ENCODE peak calls at places on chromosomes 16 and 17, in six cellular contexts. H is islet precursor cell; A is CD4-positive, alpha-beta memory T cell; Z is endothelial cell of umbilical vein; G is NCI-H1694 treated with DMSO at 0.1 percent for 48 hours; R is GM12865. K is an unnamed sample.

GRCh38 chr16:87744750-87745514 is 20.9 kb downstream of the KLHDC4 start:
- DNase-seq in H (peak), A (no peak), Z (no peak), G (no peak), R (no peak), K (no peak)

GRCh38 chr17:42720996-42721583 is 23.8 kb downstream of the EZH1 start:
- DNase-seq in H (no peak), A (peak), Z (peak), G (peak), R (peak), K (peak)

GRCh38 chr16:85612801-85613608 is at the start of gene GSE1:
- DNase-seq in H (peak), A (peak), Z (peak), G (peak), R (peak), K (no peak)

GRCh38 chr17:13784466-13784865 is 182.7 kb upstream of the HS3ST3A1 start:
- DNase-seq in H (no peak), A (no peak), Z (no peak), G (no peak), R (no peak), K (no peak)

GRCh38 chr16:13397126-13397525 is 495.7 kb downstream of the SHISA9 start:
- DNase-seq in H (no peak), A (no peak), Z (no peak), G (no peak), R (no peak), K (no peak)

GRCh38 chr17:73750975-73751374 is 106.7 kb upstream of the SDK2 start:
- DNase-seq in H (no peak), A (no peak), Z (no peak), G (no peak), R (no peak), K (no peak)

GRCh38 chr16:50245417-50246298 is 20.7 kb upstream of the ADCY7 start:
- DNase-seq in H (peak), A (peak), Z (peak), G (no peak), R (peak), K (no peak)

GRCh38 chr17:78759203-78759968 is 22.7 kb downstream of the CYTH1 start:
- DNase-seq in H (peak), A (peak), Z (peak), G (peak), R (peak), K (no peak)

GRCh38 chr17:50834786-50835562 is 412 bp upstream of the WFIKKN2 start:
- DNase-seq in H (peak), A (no peak), Z (no peak), G (peak), R (no peak), K (no peak)

GRCh38 chr16:30032083-30032819 is 1.2 kb upstream of the TLCD3B start:
- DNase-seq in H (peak), A (peak), Z (peak), G (peak), R (peak), K (peak)

GRCh38 chr17:16281351-16281750 is 64.3 kb downstream of the PIGL start:
- DNase-seq in H (no peak), A (no peak), Z (no peak), G (no peak), R (no peak), K (no peak)

GRCh38 chr17:19485800-19486340 is 47.8 kb upstream of the SLC47A1 start:
- DNase-seq in H (no peak), A (no peak), Z (no peak), G (no peak), R (no peak), K (no peak)

GRCh38 chr17:80292557-80292956 is 31.9 kb downstream of the RNF213 start:
- DNase-seq in H (no peak), A (no peak), Z (no peak), G (no peak), R (no peak), K (no peak)

GRCh38 chr16:26827386-26827785 is 239.3 kb upstream of the C16orf82 start:
- DNase-seq in H (no peak), A (no peak), Z (no peak), G (no peak), R (no peak), K (no peak)

GRCh38 chr16:24858219-24859041 is 12.7 kb downstream of the SLC5A11 start:
- DNase-seq in H (peak), A (peak), Z (peak), G (no peak), R (peak), K (no peak)